ENCODE peak calls at places on chromosomes 6 and 20, in six cellular contexts. G is mammary epithelial cell, S is heart right ventricle, H is HFF-Myc, Q is pancreas, R is HL-60. E is an unnamed sample.

GRCh38 chr6:142112451-142113061 is 20.2 kb upstream of the GJE1 start:
- DNase-seq in G (peak), S (peak), H (peak), Q (peak), R (no peak), E (no peak)

GRCh38 chr6:170087946-170088348 is 202.9 kb downstream of the DLL1 start:
- DNase-seq in G (no peak), S (no peak), H (no peak), Q (peak), R (peak), E (no peak)

GRCh38 chr6:4608361-4609115 is 167.7 kb upstream of the CDYL start:
- DNase-seq in G (no peak), S (peak), H (no peak), Q (no peak), R (no peak), E (peak)

GRCh38 chr6:73728548-73729205 is 32.7 kb downstream of the CD109 start:
- DNase-seq in G (no peak), S (no peak), H (no peak), Q (no peak), R (peak), E (no peak)

GRCh38 chr6:54068694-54069093 is 42.5 kb upstream of the MLIP start:
- DNase-seq in G (no peak), S (no peak), H (no peak), Q (no peak), R (no peak), E (no peak)

GRCh38 chr20:57047281-57048026 is 219.0 kb downstream of the BMP7 start:
- DNase-seq in G (no peak), S (no peak), H (no peak), Q (no peak), R (no peak), E (no peak)

GRCh38 chr20:21719592-21720214 is 14.2 kb downstream of the PAX1 start:
- DNase-seq in G (peak), S (no peak), H (peak), Q (no peak), R (peak), E (no peak)

GRCh38 chr6:112227992-112228391 is 26.4 kb downstream of the LAMA4 start:
- DNase-seq in G (no peak), S (no peak), H (no peak), Q (no peak), R (no peak), E (no peak)

GRCh38 chr20:63778034-63778752 is 38.6 kb downstream of the SLC2A4RG start:
- DNase-seq in G (no peak), S (no peak), H (no peak), Q (no peak), R (no peak), E (no peak)

GRCh38 chr20:48944663-48945297 is 23.3 kb downstream of the ARFGEF2 start:
- DNase-seq in G (no peak), S (no peak), H (no peak), Q (no peak), R (no peak), E (no peak)

GRCh38 chr20:951384-952169 is 35.4 kb upstream of the ANGPT4 start:
- DNase-seq in G (no peak), S (no peak), H (no peak), Q (no peak), R (no peak), E (no peak)

DNA sequence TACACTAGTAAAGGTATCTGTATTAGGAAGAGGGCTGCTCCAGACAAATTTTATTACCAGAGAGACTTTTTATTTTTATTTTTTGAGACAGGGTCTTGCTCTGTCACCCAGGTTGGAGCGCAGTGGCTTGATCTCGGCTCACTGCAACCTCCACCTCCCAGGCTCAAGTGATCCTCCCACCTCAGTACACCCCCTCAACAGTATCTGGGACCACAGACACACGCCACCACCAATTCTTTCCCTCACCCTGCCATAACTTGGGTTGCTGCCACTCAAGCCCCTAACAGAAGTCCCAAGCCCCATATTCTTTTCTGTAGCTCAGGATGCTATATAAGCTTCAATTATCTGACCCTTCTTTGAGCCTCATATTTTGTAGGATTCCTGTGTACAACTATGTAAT is 6.9 kb downstream of the BCL2L1 start:
- DNase-seq in G (no peak), S (no peak), H (no peak), Q (no peak), R (no peak), E (no peak)
- H3K4me3 ChIP-seq in G (no peak), S (no peak), H (no peak), Q (no peak), R (no peak), E (peak)

DNA sequence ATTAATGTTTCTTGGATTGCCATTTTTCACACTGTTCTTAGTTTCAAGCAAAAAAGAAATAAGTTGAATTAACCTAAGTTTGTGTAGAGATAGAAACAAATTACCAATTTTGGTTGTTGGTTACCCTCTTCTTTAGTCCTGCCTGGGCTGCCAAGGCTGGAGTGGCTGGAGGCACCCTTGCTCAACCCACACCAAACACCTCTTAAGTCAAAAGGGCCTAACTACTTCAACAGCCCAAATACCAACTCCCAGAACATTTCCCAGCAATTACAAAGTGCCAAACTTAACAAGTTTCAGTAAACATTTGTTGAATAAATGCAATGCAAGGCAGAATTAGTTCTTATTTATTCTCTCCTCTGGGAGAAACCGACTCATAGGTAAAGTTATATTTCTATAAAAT is 38.1 kb upstream of the TMEM181 start:
- DNase-seq in G (no peak), S (no peak), H (no peak), Q (no peak), R (no peak), E (no peak)
- H3K4me3 ChIP-seq in G (no peak), S (no peak), H (no peak), Q (no peak), R (no peak), E (no peak)

GRCh38 chr20:46936415-46937139 is 41.9 kb downstream of the EYA2 start:
- DNase-seq in G (no peak), S (no peak), H (no peak), Q (no peak), R (no peak), E (peak)

GRCh38 chr20:46937140-46937523 is 42.5 kb downstream of the EYA2 start:
- DNase-seq in G (no peak), S (no peak), H (no peak), Q (no peak), R (no peak), E (no peak)

GRCh38 chr20:46935394-46936017 is 40.9 kb downstream of the EYA2 start:
- DNase-seq in G (no peak), S (no peak), H (no peak), Q (no peak), R (no peak), E (no peak)

GRCh38 chr20:46933150-46933549 is 38.5 kb downstream of the EYA2 start:
- DNase-seq in G (no peak), S (no peak), H (no peak), Q (no peak), R (no peak), E (no peak)

GRCh38 chr20:46934746-46935283 is 40.2 kb downstream of the EYA2 start:
- DNase-seq in G (no peak), S (no peak), H (no peak), Q (no peak), R (no peak), E (no peak)
- H3K4me3 ChIP-seq in G (no peak), S (no peak), H (no peak), Q (no peak), R (no peak), E (no peak)

GRCh38 chr6:88725111-88725711 is 238.2 kb downstream of the RNGTT start:
- DNase-seq in G (no peak), S (peak), H (no peak), Q (no peak), R (no peak), E (no peak)
- H3K4me3 ChIP-seq in G (no peak), S (no peak), H (no peak), Q (no peak), R (no peak), E (no peak)